ENCODE peak calls at places on chromosomes 11 and 22, in eight cellular contexts. B is CD4-positive, alpha-beta T cell; S is activated effector memory CD4-positive, alpha-beta T cell treated with Interleukin-2 at 50 U/mL for 16 hours; T is NCI-H524; D is Karpas-422; Q is brain microvascular endothelial cell; P is fibroblast of pulmonary artery; V is adrenal gland. X is an unnamed sample.
A peak's percentile ranks its signal among the peaks of the same experiment; 100 is the strongest.

GRCh38 chr11:103586756-103587155 is 449.7 kb upstream of the DDI1 start:
- DNase-seq in B (no peak), S (no peak), T (no peak), D (no peak), Q (no peak), P (peak; percentile 25), V (no peak), X (peak; percentile 24)

GRCh38 chr11:110763249-110764011 is 51.2 kb upstream of the ARHGAP20 start:
- DNase-seq in B (no peak), S (no peak), T (no peak), D (no peak), Q (peak; percentile 31), P (peak; percentile 57), V (peak; percentile 43), X (no peak)

GRCh38 chr11:1714908-1715885 is 18.2 kb downstream of the KRTAP5-6 start:
- DNase-seq in B (no peak), S (no peak), T (no peak), D (no peak), Q (no peak), P (no peak), V (no peak), X (no peak)

GRCh38 chr11:68966894-68967780 is 13.6 kb downstream of the MRGPRD start:
- DNase-seq in B (no peak), S (no peak), T (no peak), D (no peak), Q (no peak), P (no peak), V (no peak), X (no peak)

GRCh38 chr22:33601062-33601461 is 319.2 kb downstream of the LARGE1 start:
- DNase-seq in B (no peak), S (no peak), T (peak; percentile 10), D (no peak), Q (no peak), P (no peak), V (no peak), X (no peak)

GRCh38 chr11:83364500-83365059 is 78.4 kb upstream of the CCDC90B start:
- DNase-seq in B (no peak), S (no peak), T (no peak), D (no peak), Q (no peak), P (no peak), V (no peak), X (no peak)

GRCh38 chr11:66495401-66495844 is 15.0 kb upstream of the BBS1 start:
- DNase-seq in B (no peak), S (no peak), T (no peak), D (no peak), Q (no peak), P (no peak), V (no peak), X (no peak)

GRCh38 chr22:40499187-40499753 is 128.9 kb downstream of the SGSM3 start:
- DNase-seq in B (no peak), S (no peak), T (no peak), D (no peak), Q (peak; percentile 97), P (peak; percentile 97), V (peak; percentile 58), X (no peak)

GRCh38 chr11:59172345-59173079 is 580 bp downstream of the DTX4 start:
- DNase-seq in B (peak; percentile 10), S (no peak), T (no peak), D (peak; percentile 81), Q (no peak), P (no peak), V (no peak), X (no peak)

GRCh38 chr22:19868773-19869471 is 14.2 kb upstream of the GNB1L start:
- DNase-seq in B (no peak), S (no peak), T (no peak), D (no peak), Q (no peak), P (no peak), V (peak; percentile 4), X (no peak)

GRCh38 chr11:3123761-3124733 is 41.1 kb downstream of the OSBPL5 start:
- DNase-seq in B (no peak), S (no peak), T (no peak), D (no peak), Q (peak; percentile 92), P (peak; percentile 96), V (peak; percentile 95), X (no peak)

GRCh38 chr22:28316014-28316413 is 363.6 kb downstream of the TTC28 start:
- DNase-seq in B (no peak), S (no peak), T (no peak), D (no peak), Q (no peak), P (no peak), V (no peak), X (no peak)

GRCh38 chr22:49418341-49418894 is 409.3 kb downstream of the BRD1 start:
- DNase-seq in B (no peak), S (no peak), T (no peak), D (no peak), Q (no peak), P (no peak), V (no peak), X (no peak)

GRCh38 chr11:118663929-118664328 is 15.5 kb downstream of the TREH start:
- DNase-seq in B (no peak), S (no peak), T (no peak), D (no peak), Q (no peak), P (no peak), V (no peak), X (no peak)

GRCh38 chr11:117183724-117184349 is 5.3 kb downstream of the SIDT2 start:
- DNase-seq in B (no peak), S (no peak), T (no peak), D (no peak), Q (no peak), P (no peak), V (no peak), X (no peak)

GRCh38 chr11:40185793-40186192 is 1273.7 kb downstream of the LRRC4C start:
- DNase-seq in B (no peak), S (no peak), T (no peak), D (no peak), Q (no peak), P (no peak), V (no peak), X (no peak)

GRCh38 chr11:76444384-76445121 is at the start of gene EMSY:
- DNase-seq in B (peak; percentile 87), S (peak; percentile 87), T (peak; percentile 96), D (peak; percentile 98), Q (peak; percentile 99), P (peak; percentile 100), V (peak; percentile 98), X (peak; percentile 94)

GRCh38 chr22:28424427-28425080 is 255.1 kb downstream of the TTC28 start:
- DNase-seq in B (no peak), S (no peak), T (no peak), D (no peak), Q (no peak), P (peak; percentile 63), V (no peak), X (no peak)

GRCh38 chr11:64015935-64016468 is 19.7 kb upstream of the FLRT1 start:
- DNase-seq in B (no peak), S (no peak), T (no peak), D (no peak), Q (no peak), P (no peak), V (no peak), X (no peak)

GRCh38 chr11:10307411-10308207 is 2.7 kb downstream of the ADM start:
- DNase-seq in B (peak; percentile 84), S (peak; percentile 73), T (peak; percentile 8), D (peak; percentile 89), Q (peak; percentile 82), P (peak; percentile 95), V (peak; percentile 92), X (no peak)

GRCh38 chr22:48354082-48354481 is 1473.6 kb downstream of the BRD1 start:
- DNase-seq in B (no peak), S (no peak), T (no peak), D (no peak), Q (no peak), P (no peak), V (no peak), X (no peak)

GRCh38 chr22:48811885-48812284 is 1015.8 kb downstream of the BRD1 start:
- DNase-seq in B (no peak), S (no peak), T (no peak), D (no peak), Q (no peak), P (no peak), V (no peak), X (no peak)

GRCh38 chr11:44564653-44565007 is 833 bp upstream of the CD82 start:
- DNase-seq in B (no peak), S (no peak), T (peak; percentile 47), D (no peak), Q (peak; percentile 65), P (peak; percentile 84), V (peak; percentile 89), X (no peak)

GRCh38 chr11:126355926-126356897 is 726 bp downstream of the ST3GAL4 start:
- DNase-seq in B (peak; percentile 1), S (no peak), T (no peak), D (no peak), Q (no peak), P (no peak), V (peak; percentile 67), X (no peak)

GRCh38 chr11:78228467-78228866 is 39.7 kb downstream of the USP35 start:
- DNase-seq in B (no peak), S (no peak), T (peak; percentile 59), D (peak; percentile 85), Q (peak; percentile 28), P (peak; percentile 75), V (no peak), X (peak; percentile 73)

GRCh38 chr22:29380032-29380781 is 8.2 kb downstream of the AP1B1 start:
- DNase-seq in B (no peak), S (no peak), T (no peak), D (no peak), Q (no peak), P (peak; percentile 49), V (peak; percentile 0), X (no peak)

GRCh38 chr11:36628765-36629199 is 30.7 kb upstream of the RAG2 start:
- DNase-seq in B (no peak), S (no peak), T (no peak), D (no peak), Q (no peak), P (no peak), V (no peak), X (no peak)

GRCh38 chr11:12454782-12455181 is 77.4 kb downstream of the PARVA start:
- DNase-seq in B (no peak), S (no peak), T (no peak), D (no peak), Q (no peak), P (peak; percentile 42), V (no peak), X (no peak)

GRCh38 chr11:12064136-12064953 is 46.0 kb upstream of the MICAL2 start:
- DNase-seq in B (no peak), S (no peak), T (no peak), D (no peak), Q (no peak), P (no peak), V (no peak), X (no peak)

GRCh38 chr11:106463154-106463553 is 385.7 kb downstream of the AASDHPPT start:
- DNase-seq in B (no peak), S (no peak), T (peak; percentile 18), D (no peak), Q (no peak), P (no peak), V (no peak), X (no peak)

GRCh38 chr22:48535868-48536690 is 1291.6 kb downstream of the BRD1 start:
- DNase-seq in B (no peak), S (no peak), T (no peak), D (no peak), Q (no peak), P (no peak), V (no peak), X (no peak)

GRCh38 chr22:27994481-27995331 is 75.7 kb upstream of the PITPNB start:
- DNase-seq in B (no peak), S (no peak), T (no peak), D (no peak), Q (no peak), P (no peak), V (no peak), X (no peak)

GRCh38 chr22:43624144-43624998 is 187.7 kb downstream of the EFCAB6 start:
- DNase-seq in B (no peak), S (no peak), T (no peak), D (no peak), Q (peak; percentile 8), P (no peak), V (no peak), X (no peak)

GRCh38 chr11:118290923-118291322 is 13.6 kb upstream of the CD3E start:
- DNase-seq in B (peak; percentile 22), S (peak; percentile 25), T (no peak), D (peak; percentile 66), Q (no peak), P (peak; percentile 45), V (peak; percentile 14), X (peak; percentile 7)

X was measured in NCI-H2107.